ENCODE peak calls at places on chromosomes 7 and 10, in four cellular contexts. D is A549, O is fibroblast of lung, W is ascending aorta. E is an unnamed sample.

GRCh38 chr7:157490465-157490912 is 153.7 kb downstream of the DNAJB6 start:
- DNase-seq in W (no peak), O (peak), D (peak), E (no peak)

GRCh38 chr10:14605231-14605925 is 169.3 kb downstream of the FAM107B start:
- DNase-seq in W (no peak), D (peak), O (peak), E (peak)

GRCh38 chr10:110460111-110460809 is 37.4 kb upstream of the DUSP5 start:
- DNase-seq in D (peak), W (no peak), O (no peak), E (peak)

GRCh38 chr10:88165849-88166271 is 302.4 kb downstream of the PTEN start:
- DNase-seq in D (no peak), O (no peak), W (no peak), E (no peak)

GRCh38 chr7:29557954-29558353 is 5.7 kb upstream of the PRR15 start:
- DNase-seq in W (no peak), O (no peak), D (peak), E (no peak)

GRCh38 chr7:98202367-98203195 is 8.7 kb upstream of the BHLHA15 start:
- DNase-seq in O (no peak), W (no peak), D (no peak), E (peak)

GRCh38 chr7:88115258-88116195 is 104.3 kb downstream of the SRI start:
- DNase-seq in D (no peak), O (peak), W (no peak), E (no peak)

GRCh38 chr7:7491044-7491443 is 44.6 kb downstream of the COL28A1 start:
- DNase-seq in W (no peak), O (no peak), D (peak), E (no peak)

GRCh38 chr10:86755740-86756510 is 494 bp upstream of the BMPR1A start:
- DNase-seq in O (peak), D (peak), W (peak), E (peak)

GRCh38 chr10:86755454-86755739 is 1.0 kb upstream of the BMPR1A start:
- DNase-seq in W (no peak), O (no peak), D (no peak), E (no peak)

GRCh38 chr10:86756511-86757109 is at the start of gene BMPR1A:
- DNase-seq in O (peak), W (no peak), D (peak), E (no peak)

GRCh38 chr10:86758231-86759072 is 2.0 kb downstream of the BMPR1A start:
- DNase-seq in W (no peak), O (peak), D (peak), E (no peak)

DNA sequence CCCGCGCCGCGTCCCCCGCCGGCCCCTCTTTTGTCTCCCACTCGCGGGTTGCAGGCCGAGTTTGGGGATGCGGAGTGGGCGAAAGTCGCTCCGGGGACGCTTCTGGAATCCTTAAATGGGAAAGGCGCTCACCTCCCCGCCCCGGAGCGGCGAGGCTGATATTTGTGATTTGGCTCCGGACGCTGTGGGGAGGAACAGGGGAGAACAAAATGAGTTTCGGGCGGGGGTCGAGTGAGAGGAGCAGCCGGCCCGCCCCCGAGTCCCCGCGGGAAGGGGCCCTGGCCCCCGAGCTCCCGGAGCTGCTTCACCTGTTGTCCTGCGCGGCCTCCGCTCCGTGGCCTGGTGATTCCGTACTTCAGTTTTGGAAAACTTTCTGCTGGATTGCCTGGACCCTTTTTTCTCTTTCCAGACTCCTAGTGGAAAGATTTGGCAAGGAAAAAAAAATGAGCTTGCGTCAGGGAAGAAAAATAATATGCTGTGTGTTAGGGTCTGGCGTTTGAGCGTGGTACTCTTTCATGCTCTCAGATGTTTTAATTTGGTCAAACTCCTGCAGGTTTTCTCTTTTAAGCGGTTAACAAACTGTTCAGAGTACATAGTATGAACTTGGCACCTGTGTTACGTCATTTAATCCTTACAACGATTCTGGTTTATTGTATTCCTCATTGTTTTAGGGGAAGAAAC is 831 bp downstream of the BMPR1A start:
- DNase-seq in W (no peak), O (peak), D (peak), E (peak)
- TF ChIP-seq CTCF in W (no peak), O (peak), D (no peak), E (no peak)

GRCh38 chr7:120951309-120951706 is 731 bp downstream of the ING3 start:
- DNase-seq in O (no peak), D (no peak), W (no peak), E (no peak)
- H3K4me3 ChIP-seq in O (peak), D (peak), W (peak), E (peak)

DNA sequence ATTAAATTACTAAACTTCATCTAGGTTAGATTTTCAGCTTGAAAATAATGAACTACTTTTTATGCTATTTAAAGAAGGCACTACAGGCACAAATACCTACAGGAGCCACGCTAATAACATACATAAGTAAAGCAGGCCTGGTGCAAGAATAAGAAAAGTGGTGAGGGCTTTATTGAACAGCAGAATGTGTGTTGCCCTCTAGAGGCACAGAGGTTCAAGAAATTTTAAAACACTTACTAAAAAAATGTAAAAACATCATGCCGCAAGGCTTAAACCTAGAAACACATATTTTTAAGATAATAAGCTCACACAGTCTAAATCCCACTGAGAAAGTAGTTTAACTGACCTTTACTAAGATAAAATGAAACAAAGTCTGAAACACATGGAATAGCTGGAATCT is 20.3 kb downstream of the CACUL1 start:
- DNase-seq in D (no peak), O (peak), W (no peak), E (no peak)
- TF ChIP-seq CTCF in D (peak), O (peak), W (no peak), E (peak)

GRCh38 chr7:50351267-50351666 is 46.8 kb downstream of the IKZF1 start:
- DNase-seq in D (no peak), O (no peak), W (no peak), E (no peak)
- H3K4me3 ChIP-seq in D (no peak), O (no peak), W (no peak), E (no peak)

GRCh38 chr7:74183653-74184450 is 9.7 kb downstream of the EIF4H start:
- DNase-seq in W (no peak), D (peak), O (no peak), E (no peak)
- TF ChIP-seq CTCF in W (peak), D (peak), O (no peak), E (peak)

GRCh38 chr10:124701038-124701365 is 43.2 kb downstream of the FAM53B start:
- DNase-seq in D (no peak), O (no peak), W (no peak), E (no peak)

GRCh38 chr10:124699471-124700292 is 44.5 kb downstream of the FAM53B start:
- DNase-seq in D (no peak), O (no peak), W (no peak), E (no peak)

GRCh38 chr10:124700293-124701037 is 43.7 kb downstream of the FAM53B start:
- DNase-seq in W (no peak), D (no peak), O (no peak), E (no peak)

GRCh38 chr10:124701881-124702656 is 42.1 kb downstream of the FAM53B start:
- DNase-seq in D (no peak), W (no peak), O (peak), E (no peak)

GRCh38 chr10:124701435-124701834 is 42.7 kb downstream of the FAM53B start:
- DNase-seq in D (no peak), O (peak), W (peak), E (no peak)
- H3K4me3 ChIP-seq in D (no peak), O (no peak), W (no peak), E (no peak)